ENCODE peak calls at places on chromosomes 7 and 10, in four cellular contexts. P is endodermal cell, Q is fibroblast of lung, I is K562. A is an unnamed sample.

GRCh38 chr7:44646176-44646920 is 39.9 kb downstream of the OGDH start:
- DNase-seq in P (peak), Q (peak), I (no peak), A (no peak)

GRCh38 chr7:129073738-129074137 is 18.8 kb upstream of the TNPO3 start:
- DNase-seq in P (no peak), Q (no peak), I (no peak), A (no peak)

GRCh38 chr7:159060440-159060839 is 84.2 kb downstream of the VIPR2 start:
- DNase-seq in P (no peak), Q (no peak), I (no peak), A (no peak)

GRCh38 chr7:127792528-127793342 is 140.7 kb downstream of the SND1 start:
- DNase-seq in P (peak), Q (no peak), I (peak), A (peak)

GRCh38 chr7:35454575-35455385 is 200.9 kb upstream of the TBX20 start:
- DNase-seq in P (no peak), Q (no peak), I (no peak), A (peak)

GRCh38 chr7:110850239-110850638 is 240.7 kb upstream of the LRRN3 start:
- DNase-seq in P (no peak), Q (no peak), I (no peak), A (no peak)

GRCh38 chr10:62459072-62459471 is 84.9 kb downstream of the ZNF365 start:
- DNase-seq in P (no peak), Q (peak), I (no peak), A (no peak)

GRCh38 chr7:1087462-1087809 is 477 bp upstream of the GPER1 start:
- DNase-seq in P (no peak), Q (peak), I (no peak), A (no peak)

GRCh38 chr7:158912406-158912805 is 56.0 kb downstream of the DYNC2I1 start:
- DNase-seq in P (no peak), Q (no peak), I (no peak), A (no peak)

GRCh38 chr7:76262683-76263402 is 39.6 kb upstream of the HSPB1 start:
- DNase-seq in P (peak), Q (peak), I (peak), A (peak)

GRCh38 chr10:83585686-83586085 is 553.6 kb upstream of the GHITM start:
- DNase-seq in P (no peak), Q (no peak), I (no peak), A (no peak)

GRCh38 chr10:103481974-103482531 is 3.0 kb upstream of the CALHM3 start:
- DNase-seq in P (no peak), Q (peak), I (peak), A (peak)

GRCh38 chr10:114821293-114821914 is at the start of gene FHIP2A:
- DNase-seq in P (peak), Q (peak), I (peak), A (peak)

GRCh38 chr10:131681122-131681521 is 219.7 kb upstream of the PPP2R2D start:
- DNase-seq in P (peak), Q (no peak), I (no peak), A (peak)

GRCh38 chr10:69102429-69102828 is 14.5 kb downstream of the SRGN start:
- DNase-seq in P (no peak), Q (no peak), I (no peak), A (no peak)

GRCh38 chr7:134727711-134728110 is 51.7 kb upstream of the CALD1 start:
- DNase-seq in P (no peak), Q (no peak), I (no peak), A (no peak)

GRCh38 chr10:14114791-14115190 is 215.9 kb downstream of the FRMD4A start:
- DNase-seq in P (no peak), Q (no peak), I (no peak), A (no peak)

GRCh38 chr7:86645174-86645566 is 1.5 kb downstream of the GRM3 start:
- DNase-seq in P (peak), Q (no peak), I (no peak), A (peak)
- H3K9ac ChIP-seq in P (no peak), Q (no peak), I (no peak), A (no peak)

DNA sequence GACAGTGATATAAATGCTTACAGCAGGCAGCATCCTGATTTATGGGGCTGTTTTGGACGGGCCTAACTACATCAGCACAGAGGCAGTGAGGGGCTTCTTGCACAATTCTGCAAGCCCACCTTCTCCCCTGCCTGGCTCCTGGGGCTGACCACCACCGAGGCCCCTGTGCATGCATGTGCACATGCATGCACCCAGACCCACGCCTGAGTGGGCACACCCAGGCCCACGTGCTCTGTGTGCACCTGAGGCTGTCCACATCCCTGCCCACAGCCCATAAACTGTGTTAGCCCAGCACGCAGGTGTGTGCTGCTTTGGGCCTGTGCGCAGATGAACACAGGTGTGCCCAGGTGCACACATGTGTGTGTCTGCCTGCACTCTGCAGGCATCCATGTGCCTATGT is 40.0 kb downstream of the ZMIZ1 start:
- DNase-seq in P (no peak), Q (no peak), I (no peak), A (no peak)
- H3K9ac ChIP-seq in P (no peak), Q (no peak), I (no peak), A (no peak)

GRCh38 chr7:29329686-29330085 is 135.1 kb downstream of the CHN2 start:
- DNase-seq in P (no peak), Q (no peak), I (no peak), A (no peak)
- H3K9ac ChIP-seq in P (no peak), Q (no peak), I (no peak), A (no peak)

GRCh38 chr10:78406648-78407008 is 373.0 kb downstream of the RPS24 start:
- DNase-seq in P (no peak), Q (no peak), I (no peak), A (no peak)
- H3K9ac ChIP-seq in P (no peak), Q (no peak), I (no peak), A (no peak)

A was measured in neural progenitor cell.